ENCODE peak calls at places on chromosomes 5 and 9, in ten cellular contexts. M is glomerular endothelial cell, H is HTR-8/SVneo, Z is EL, F is adrenal gland, L is H54, R is Caco-2, A is HEK293T, B is DMS 273 treated with DMSO at 0.1 percent for 48 hours, D is NT2/D1. O is an unnamed sample.

GRCh38 chr9:126442636-126443035 is 116.0 kb downstream of the MVB12B start:
- DNase-seq in H (no peak), B (no peak), D (no peak), A (no peak), Z (no peak), L (no peak), F (no peak), M (no peak), R (no peak), O (no peak)

GRCh38 chr5:113059232-113059805 is 82.7 kb downstream of the DCP2 start:
- DNase-seq in H (peak; percentile 82), L (peak; percentile 69), Z (peak; percentile 28), M (no peak), F (no peak), D (no peak), B (no peak), R (no peak), A (peak; percentile 28), O (peak; percentile 80)

GRCh38 chr5:175471628-175472027 is 6.7 kb upstream of the SFXN1 start:
- DNase-seq in R (no peak), A (no peak), B (no peak), D (no peak), Z (no peak), L (no peak), M (no peak), F (no peak), H (no peak), O (no peak)

GRCh38 chr5:36944607-36945225 is 68.1 kb downstream of the NIPBL start:
- DNase-seq in L (no peak), D (peak; percentile 16), Z (peak; percentile 64), F (no peak), R (peak; percentile 30), A (no peak), H (peak; percentile 26), M (peak; percentile 67), B (peak; percentile 34), O (peak; percentile 9)

GRCh38 chr5:38551020-38552017 is 5.1 kb downstream of the LIFR start:
- DNase-seq in D (peak; percentile 15), L (peak; percentile 66), M (no peak), Z (peak; percentile 60), F (no peak), A (peak; percentile 49), B (peak; percentile 42), R (peak; percentile 23), H (peak; percentile 64), O (peak; percentile 51)

GRCh38 chr5:64637837-64638443 is 52.4 kb upstream of the SHISAL2B start:
- DNase-seq in R (peak; percentile 20), B (no peak), A (no peak), M (no peak), Z (peak; percentile 8), L (no peak), H (peak; percentile 7), D (no peak), F (no peak), O (peak; percentile 13)

GRCh38 chr5:60332244-60333018 is 367.5 kb downstream of the DEPDC1B start:
- DNase-seq in B (no peak), L (peak; percentile 2), H (peak; percentile 44), M (no peak), A (no peak), R (no peak), F (no peak), Z (peak; percentile 69), D (no peak), O (peak; percentile 22)

GRCh38 chr9:128043467-128043868 is 23.7 kb downstream of the NAIF1 start:
- DNase-seq in R (peak; percentile 49), M (no peak), Z (no peak), H (no peak), F (no peak), B (no peak), L (no peak), A (no peak), D (no peak), O (no peak)

GRCh38 chr9:92001244-92001643 is 51.2 kb upstream of the ROR2 start:
- DNase-seq in H (no peak), L (no peak), Z (peak; percentile 70), F (no peak), A (no peak), M (no peak), R (no peak), D (no peak), B (no peak), O (peak; percentile 52)

GRCh38 chr5:148482196-148482595 is 98.4 kb downstream of the FBXO38 start:
- DNase-seq in F (no peak), H (no peak), L (no peak), A (no peak), B (no peak), Z (no peak), D (no peak), R (no peak), M (no peak), O (no peak)

GRCh38 chr5:115343855-115344254 is 47.4 kb upstream of the CCDC112 start:
- DNase-seq in M (no peak), A (no peak), D (no peak), R (no peak), F (no peak), L (no peak), H (no peak), Z (peak; percentile 56), B (no peak), O (peak; percentile 27)

GRCh38 chr9:128892223-128892892 is 10.4 kb downstream of the LRRC8A start:
- DNase-seq in D (no peak), H (peak; percentile 67), A (no peak), M (no peak), Z (peak; percentile 94), L (peak; percentile 97), B (no peak), F (peak; percentile 86), R (no peak), O (peak; percentile 96)

GRCh38 chr5:57956606-57957005 is 474.0 kb upstream of the ACTBL2 start:
- DNase-seq in D (no peak), A (no peak), H (no peak), B (no peak), R (no peak), L (no peak), M (no peak), Z (no peak), F (no peak), O (no peak)

GRCh38 chr9:14277202-14277601 is 36.7 kb downstream of the NFIB start:
- DNase-seq in A (no peak), M (peak; percentile 36), F (peak; percentile 21), L (no peak), D (no peak), B (no peak), H (no peak), R (no peak), Z (peak; percentile 78), O (peak; percentile 43)

GRCh38 chr5:140151068-140151718 is 23.8 kb upstream of the CYSTM1 start:
- DNase-seq in F (no peak), B (no peak), L (no peak), M (no peak), R (no peak), D (no peak), A (no peak), Z (no peak), H (no peak), O (no peak)

GRCh38 chr5:179268399-179268952 is 76.8 kb downstream of the ADAMTS2 start:
- DNase-seq in L (no peak), B (no peak), A (no peak), M (no peak), H (no peak), F (no peak), R (no peak), Z (no peak), D (no peak), O (no peak)

GRCh38 chr9:114803886-114804285 is 2.0 kb downstream of the TNFSF15 start:
- DNase-seq in R (no peak), M (no peak), L (no peak), F (no peak), D (no peak), A (no peak), B (no peak), H (no peak), Z (peak; percentile 45), O (no peak)

GRCh38 chr5:8756498-8757084 is 789.3 kb downstream of the SEMA5A start:
- DNase-seq in H (peak; percentile 67), Z (peak; percentile 61), A (no peak), R (peak; percentile 33), L (peak; percentile 20), M (no peak), D (peak; percentile 23), B (no peak), F (no peak), O (peak; percentile 54)

GRCh38 chr5:1897816-1898450 is 15.2 kb upstream of the IRX4 start:
- DNase-seq in Z (no peak), M (no peak), A (no peak), B (no peak), F (no peak), H (no peak), L (no peak), R (no peak), D (no peak), O (no peak)

GRCh38 chr5:118447350-118447749 is 541.0 kb downstream of the DTWD2 start:
- DNase-seq in H (no peak), Z (peak; percentile 12), F (no peak), R (no peak), A (no peak), L (no peak), D (no peak), M (no peak), B (no peak), O (no peak)

GRCh38 chr9:36980148-36980974 is 53.7 kb downstream of the PAX5 start:
- DNase-seq in Z (no peak), R (peak; percentile 29), H (no peak), L (no peak), A (peak; percentile 37), F (no peak), B (no peak), M (no peak), D (peak; percentile 68), O (no peak)

GRCh38 chr9:137745541-137745991 is 126.8 kb downstream of the EHMT1 start:
- DNase-seq in B (no peak), R (peak; percentile 13), L (peak; percentile 55), M (no peak), F (peak; percentile 40), Z (no peak), D (no peak), H (no peak), A (no peak), O (no peak)

GRCh38 chr9:89850153-89850552 is 245.3 kb downstream of the GADD45G start:
- DNase-seq in B (no peak), Z (no peak), F (no peak), D (no peak), H (no peak), R (no peak), M (no peak), A (no peak), L (no peak), O (no peak)

GRCh38 chr5:10563940-10564837 is at the start of gene ANKRD33B:
- DNase-seq in Z (peak; percentile 84), R (peak; percentile 86), L (peak; percentile 87), B (peak; percentile 74), D (no peak), M (no peak), H (peak; percentile 92), A (peak; percentile 71), F (no peak), O (peak; percentile 88)

GRCh38 chr5:34894716-34895115 is 20.6 kb downstream of the RAD1 start:
- DNase-seq in B (no peak), R (no peak), H (no peak), D (no peak), Z (no peak), M (no peak), F (no peak), L (no peak), A (no peak), O (no peak)

GRCh38 chr9:99103909-99104458 is 929 bp upstream of the TGFBR1 start:
- DNase-seq in D (no peak), A (no peak), Z (peak; percentile 32), M (no peak), L (peak; percentile 40), R (no peak), H (no peak), F (no peak), B (no peak), O (peak; percentile 71)

GRCh38 chr5:2687746-2688145 is 63.7 kb downstream of the IRX2 start:
- DNase-seq in B (no peak), A (no peak), M (no peak), Z (no peak), H (no peak), R (no peak), L (no peak), F (no peak), D (no peak), O (no peak)

GRCh38 chr9:20592673-20593072 is 29.6 kb downstream of the MLLT3 start:
- DNase-seq in L (peak; percentile 11), B (no peak), R (no peak), H (no peak), Z (peak; percentile 70), D (no peak), M (no peak), F (no peak), A (no peak), O (no peak)

O was measured in AG20443.